ENCODE peak calls at places on chromosomes 16 and 17, in nine cellular contexts. One of them, this sample, is unnamed.

GRCh38 chr16:80260906-80261311 is 279.9 kb upstream of the DYNLRB2 start:
- DNase-seq in NCI-H446: no peak
- DNase-seq in GM20000: no peak
- DNase-seq in substantia nigra: no peak
- DNase-seq in PC-9: no peak
- DNase-seq in CD8-positive, alpha-beta memory T cell: no peak
- DNase-seq in NB4: no peak
- DNase-seq in activated naive CD8-positive, alpha-beta T cell treated with anti-CD3 and anti-CD28 coated beads, Interleukin-2, amount 50 U/mL, for 24 hours: no peak
- DNase-seq in EH: no peak
- DNase-seq in this sample: no peak

GRCh38 chr16:62068747-62069146 is 32.5 kb upstream of the CDH8 start:
- DNase-seq in NCI-H446: no peak
- DNase-seq in GM20000: no peak
- DNase-seq in CD8-positive, alpha-beta memory T cell: no peak
- DNase-seq in EH: no peak
- DNase-seq in PC-9: no peak
- DNase-seq in NB4: peak; percentile 32
- DNase-seq in substantia nigra: no peak
- DNase-seq in activated naive CD8-positive, alpha-beta T cell treated with anti-CD3 and anti-CD28 coated beads, Interleukin-2, amount 50 U/mL, for 24 hours: no peak
- DNase-seq in this sample: no peak

GRCh38 chr16:70793851-70794502 is 7.0 kb downstream of the VAC14 start:
- DNase-seq in NB4: no peak
- DNase-seq in PC-9: no peak
- DNase-seq in EH: no peak
- DNase-seq in NCI-H446: no peak
- DNase-seq in CD8-positive, alpha-beta memory T cell: no peak
- DNase-seq in GM20000: no peak
- DNase-seq in activated naive CD8-positive, alpha-beta T cell treated with anti-CD3 and anti-CD28 coated beads, Interleukin-2, amount 50 U/mL, for 24 hours: no peak
- DNase-seq in substantia nigra: no peak
- DNase-seq in this sample: no peak

GRCh38 chr16:4884209-4884608 is 36.9 kb downstream of the UBN1 start:
- DNase-seq in PC-9: no peak
- DNase-seq in GM20000: no peak
- DNase-seq in activated naive CD8-positive, alpha-beta T cell treated with anti-CD3 and anti-CD28 coated beads, Interleukin-2, amount 50 U/mL, for 24 hours: no peak
- DNase-seq in NB4: no peak
- DNase-seq in CD8-positive, alpha-beta memory T cell: no peak
- DNase-seq in EH: no peak
- DNase-seq in NCI-H446: no peak
- DNase-seq in substantia nigra: no peak
- DNase-seq in this sample: no peak

GRCh38 chr17:27460196-27460725 is 4.0 kb downstream of the KSR1 start:
- DNase-seq in CD8-positive, alpha-beta memory T cell: no peak
- DNase-seq in GM20000: no peak
- DNase-seq in activated naive CD8-positive, alpha-beta T cell treated with anti-CD3 and anti-CD28 coated beads, Interleukin-2, amount 50 U/mL, for 24 hours: no peak
- DNase-seq in EH: no peak
- DNase-seq in substantia nigra: no peak
- DNase-seq in PC-9: no peak
- DNase-seq in NCI-H446: no peak
- DNase-seq in NB4: no peak
- DNase-seq in this sample: no peak

GRCh38 chr17:77444653-77445029 is 303.9 kb downstream of the SEC14L1 start:
- DNase-seq in GM20000: peak; percentile 66
- DNase-seq in PC-9: no peak
- DNase-seq in EH: peak; percentile 38
- DNase-seq in CD8-positive, alpha-beta memory T cell: no peak
- DNase-seq in activated naive CD8-positive, alpha-beta T cell treated with anti-CD3 and anti-CD28 coated beads, Interleukin-2, amount 50 U/mL, for 24 hours: no peak
- DNase-seq in NCI-H446: peak; percentile 58
- DNase-seq in substantia nigra: no peak
- DNase-seq in NB4: peak; percentile 60
- DNase-seq in this sample: no peak

GRCh38 chr16:56874800-56875199 is 9.8 kb downstream of the SLC12A3 start:
- DNase-seq in PC-9: no peak
- DNase-seq in substantia nigra: no peak
- DNase-seq in GM20000: no peak
- DNase-seq in EH: peak; percentile 65
- DNase-seq in NCI-H446: no peak
- DNase-seq in activated naive CD8-positive, alpha-beta T cell treated with anti-CD3 and anti-CD28 coated beads, Interleukin-2, amount 50 U/mL, for 24 hours: no peak
- DNase-seq in CD8-positive, alpha-beta memory T cell: no peak
- DNase-seq in NB4: no peak
- DNase-seq in this sample: no peak

GRCh38 chr16:87448866-87449265 is 44.0 kb downstream of the ZCCHC14 start:
- DNase-seq in GM20000: no peak
- DNase-seq in substantia nigra: no peak
- DNase-seq in EH: no peak
- DNase-seq in PC-9: no peak
- DNase-seq in CD8-positive, alpha-beta memory T cell: no peak
- DNase-seq in NB4: no peak
- DNase-seq in activated naive CD8-positive, alpha-beta T cell treated with anti-CD3 and anti-CD28 coated beads, Interleukin-2, amount 50 U/mL, for 24 hours: no peak
- DNase-seq in NCI-H446: no peak
- DNase-seq in this sample: no peak

GRCh38 chr17:45115871-45116270 is 16.4 kb downstream of the PLCD3 start:
- DNase-seq in EH: peak; percentile 52
- DNase-seq in NB4: no peak
- DNase-seq in PC-9: no peak
- DNase-seq in activated naive CD8-positive, alpha-beta T cell treated with anti-CD3 and anti-CD28 coated beads, Interleukin-2, amount 50 U/mL, for 24 hours: no peak
- DNase-seq in substantia nigra: no peak
- DNase-seq in GM20000: no peak
- DNase-seq in NCI-H446: no peak
- DNase-seq in CD8-positive, alpha-beta memory T cell: no peak
- DNase-seq in this sample: no peak

GRCh38 chr17:80817321-80817845 is 174.3 kb upstream of the CHMP6 start:
- DNase-seq in CD8-positive, alpha-beta memory T cell: no peak
- DNase-seq in substantia nigra: no peak
- DNase-seq in PC-9: no peak
- DNase-seq in activated naive CD8-positive, alpha-beta T cell treated with anti-CD3 and anti-CD28 coated beads, Interleukin-2, amount 50 U/mL, for 24 hours: no peak
- DNase-seq in NCI-H446: no peak
- DNase-seq in GM20000: no peak
- DNase-seq in NB4: no peak
- DNase-seq in EH: no peak
- DNase-seq in this sample: no peak

GRCh38 chr17:83083368-83084201 is 4.2 kb downstream of the METRNL start:
- DNase-seq in GM20000: no peak
- DNase-seq in substantia nigra: no peak
- DNase-seq in NCI-H446: no peak
- DNase-seq in PC-9: peak; percentile 88
- DNase-seq in activated naive CD8-positive, alpha-beta T cell treated with anti-CD3 and anti-CD28 coated beads, Interleukin-2, amount 50 U/mL, for 24 hours: peak; percentile 69
- DNase-seq in NB4: peak; percentile 75
- DNase-seq in EH: peak; percentile 99
- DNase-seq in CD8-positive, alpha-beta memory T cell: peak; percentile 50
- DNase-seq in this sample: no peak

GRCh38 chr16:22206847-22207714 is 1.0 kb downstream of the EEF2K start:
- DNase-seq in NCI-H446: peak; percentile 51
- DNase-seq in NB4: peak; percentile 86
- DNase-seq in CD8-positive, alpha-beta memory T cell: peak; percentile 51
- DNase-seq in substantia nigra: no peak
- DNase-seq in GM20000: peak; percentile 84
- DNase-seq in EH: peak; percentile 67
- DNase-seq in PC-9: no peak
- DNase-seq in activated naive CD8-positive, alpha-beta T cell treated with anti-CD3 and anti-CD28 coated beads, Interleukin-2, amount 50 U/mL, for 24 hours: peak; percentile 86
- DNase-seq in this sample: peak; percentile 61

GRCh38 chr16:69890114-69890890 is 60.8 kb upstream of the CLEC18A start:
- DNase-seq in PC-9: no peak
- DNase-seq in NCI-H446: no peak
- DNase-seq in substantia nigra: peak; percentile 36
- DNase-seq in GM20000: no peak
- DNase-seq in EH: peak; percentile 86
- DNase-seq in CD8-positive, alpha-beta memory T cell: no peak
- DNase-seq in NB4: no peak
- DNase-seq in activated naive CD8-positive, alpha-beta T cell treated with anti-CD3 and anti-CD28 coated beads, Interleukin-2, amount 50 U/mL, for 24 hours: no peak
- DNase-seq in this sample: no peak

GRCh38 chr17:57988301-57989010 is 402 bp upstream of the VEZF1 start:
- DNase-seq in NCI-H446: no peak
- DNase-seq in CD8-positive, alpha-beta memory T cell: peak; percentile 72
- DNase-seq in PC-9: no peak
- DNase-seq in GM20000: peak; percentile 90
- DNase-seq in NB4: peak; percentile 78
- DNase-seq in substantia nigra: peak; percentile 61
- DNase-seq in EH: peak; percentile 76
- DNase-seq in activated naive CD8-positive, alpha-beta T cell treated with anti-CD3 and anti-CD28 coated beads, Interleukin-2, amount 50 U/mL, for 24 hours: peak; percentile 50
- DNase-seq in this sample: no peak

GRCh38 chr16:22977294-22977697 is 163.3 kb downstream of the HS3ST2 start:
- DNase-seq in NCI-H446: no peak
- DNase-seq in activated naive CD8-positive, alpha-beta T cell treated with anti-CD3 and anti-CD28 coated beads, Interleukin-2, amount 50 U/mL, for 24 hours: no peak
- DNase-seq in EH: peak; percentile 4
- DNase-seq in GM20000: no peak
- DNase-seq in PC-9: no peak
- DNase-seq in NB4: peak; percentile 32
- DNase-seq in CD8-positive, alpha-beta memory T cell: no peak
- DNase-seq in substantia nigra: no peak
- DNase-seq in this sample: no peak

GRCh38 chr16:89860747-89861304 is 12.6 kb upstream of the TCF25 start:
- DNase-seq in activated naive CD8-positive, alpha-beta T cell treated with anti-CD3 and anti-CD28 coated beads, Interleukin-2, amount 50 U/mL, for 24 hours: peak; percentile 86
- DNase-seq in GM20000: peak; percentile 95
- DNase-seq in CD8-positive, alpha-beta memory T cell: peak; percentile 74
- DNase-seq in NB4: peak; percentile 68
- DNase-seq in EH: peak; percentile 58
- DNase-seq in substantia nigra: no peak
- DNase-seq in PC-9: peak; percentile 40
- DNase-seq in NCI-H446: no peak
- DNase-seq in this sample: peak; percentile 82

GRCh38 chr17:69597898-69598692 is 183.6 kb downstream of the MAP2K6 start:
- DNase-seq in GM20000: no peak
- DNase-seq in activated naive CD8-positive, alpha-beta T cell treated with anti-CD3 and anti-CD28 coated beads, Interleukin-2, amount 50 U/mL, for 24 hours: no peak
- DNase-seq in substantia nigra: no peak
- DNase-seq in NCI-H446: no peak
- DNase-seq in NB4: no peak
- DNase-seq in CD8-positive, alpha-beta memory T cell: no peak
- DNase-seq in EH: peak; percentile 65
- DNase-seq in PC-9: peak; percentile 81
- DNase-seq in this sample: no peak

GRCh38 chr16:881219-882097 is 80.9 kb upstream of the GNG13 start:
- DNase-seq in NB4: no peak
- DNase-seq in EH: no peak
- DNase-seq in substantia nigra: no peak
- DNase-seq in CD8-positive, alpha-beta memory T cell: no peak
- DNase-seq in NCI-H446: no peak
- DNase-seq in GM20000: no peak
- DNase-seq in PC-9: no peak
- DNase-seq in activated naive CD8-positive, alpha-beta T cell treated with anti-CD3 and anti-CD28 coated beads, Interleukin-2, amount 50 U/mL, for 24 hours: no peak
- DNase-seq in this sample: no peak

GRCh38 chr16:80931985-80932720 is 74.5 kb downstream of the CMC2 start:
- DNase-seq in NB4: peak; percentile 53
- DNase-seq in PC-9: no peak
- DNase-seq in activated naive CD8-positive, alpha-beta T cell treated with anti-CD3 and anti-CD28 coated beads, Interleukin-2, amount 50 U/mL, for 24 hours: peak; percentile 29
- DNase-seq in NCI-H446: no peak
- DNase-seq in substantia nigra: no peak
- DNase-seq in GM20000: peak; percentile 38
- DNase-seq in EH: peak; percentile 68
- DNase-seq in CD8-positive, alpha-beta memory T cell: no peak
- DNase-seq in this sample: no peak

GRCh38 chr16:81696136-81696958 is 82.7 kb upstream of the PLCG2 start:
- DNase-seq in PC-9: no peak
- DNase-seq in CD8-positive, alpha-beta memory T cell: no peak
- DNase-seq in activated naive CD8-positive, alpha-beta T cell treated with anti-CD3 and anti-CD28 coated beads, Interleukin-2, amount 50 U/mL, for 24 hours: no peak
- DNase-seq in NB4: no peak
- DNase-seq in substantia nigra: no peak
- DNase-seq in GM20000: no peak
- DNase-seq in EH: no peak
- DNase-seq in NCI-H446: no peak
- DNase-seq in this sample: no peak